ENCODE peak calls at places on chromosomes 16 and 17, in four cellular contexts. Y, Q, M and D are unnamed samples.

GRCh38 chr17:42101513-42102292 is 3.4 kb upstream of the ZNF385C start:
- DNase-seq in Y (peak; percentile 89), M (peak; percentile 93), Q (no peak), D (peak; percentile 92)

GRCh38 chr17:65345261-65346060 is 208.3 kb downstream of the RGS9 start:
- DNase-seq in Y (no peak), M (no peak), Q (no peak), D (no peak)

GRCh38 chr16:8887952-8888560 is 5.9 kb downstream of the LITAFD start:
- DNase-seq in M (no peak), Y (peak; percentile 23), Q (no peak), D (peak; percentile 81)

GRCh38 chr17:5500247-5500803 is 14.0 kb downstream of the MIS12 start:
- DNase-seq in Y (no peak), M (no peak), Q (no peak), D (no peak)

GRCh38 chr16:14378684-14379467 is 251.2 kb downstream of the PARN start:
- DNase-seq in Q (no peak), Y (peak; percentile 47), M (no peak), D (no peak)

GRCh38 chr17:841313-841712 is 59.2 kb downstream of the MRM3 start:
- DNase-seq in Y (no peak), Q (no peak), M (no peak), D (no peak)

GRCh38 chr16:2365895-2366294 is 25.4 kb upstream of the ABCA3 start:
- DNase-seq in Q (no peak), M (no peak), Y (no peak), D (no peak)

GRCh38 chr17:2090804-2091534 is 36.1 kb downstream of the HIC1 start:
- DNase-seq in Y (no peak), Q (no peak), M (peak; percentile 54), D (peak; percentile 36)

DNA sequence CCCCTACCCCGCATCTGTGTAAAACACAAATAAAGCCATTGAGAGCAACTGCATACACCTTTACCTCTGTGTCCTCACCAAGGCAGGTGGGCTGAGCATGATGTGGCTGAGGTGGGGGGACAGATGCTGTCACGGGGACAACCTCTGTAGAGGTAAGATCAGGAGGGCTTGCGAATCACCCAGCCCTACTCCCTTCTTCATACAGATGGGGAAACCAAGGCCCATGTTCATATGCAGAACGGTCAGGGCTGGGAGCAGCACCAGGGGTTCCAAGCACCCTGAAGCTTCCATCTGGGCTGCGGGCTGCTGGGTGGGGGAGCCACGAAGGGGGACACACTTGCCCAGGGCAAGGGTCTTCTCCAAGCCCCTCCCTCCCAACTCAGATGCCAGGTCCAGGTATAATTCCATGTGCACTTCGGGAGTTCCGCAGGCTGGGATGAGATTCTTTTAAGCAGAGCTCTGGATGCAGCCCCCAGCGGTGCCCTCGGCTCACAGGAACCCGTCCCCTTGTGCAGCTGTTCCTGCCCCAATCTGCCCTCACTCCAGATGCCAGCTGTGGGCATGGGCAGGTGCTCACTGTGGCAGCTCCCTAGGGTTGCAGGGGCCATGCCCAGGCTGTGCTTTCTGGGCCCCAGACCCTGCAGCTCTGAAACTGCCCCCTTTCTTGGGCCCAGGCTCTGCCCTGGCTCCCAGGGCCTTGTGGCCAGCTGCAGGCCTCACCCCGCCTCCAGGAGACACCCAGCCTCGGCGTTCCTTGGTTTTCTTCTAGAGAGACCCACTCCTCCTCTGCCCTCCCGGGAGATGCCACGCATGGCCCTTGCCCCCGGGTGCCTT is 9.6 kb downstream of the CTRB1 start:
- DNase-seq in M (no peak), Q (no peak), Y (no peak), D (no peak)
- TF ChIP-seq CHD2 in M (no peak), Q (no peak), Y (no peak), D (no peak)

GRCh38 chr17:14494161-14494560 is 193.3 kb downstream of the HS3ST3B1 start:
- DNase-seq in Q (no peak), Y (no peak), M (no peak), D (no peak)

GRCh38 chr17:14498812-14499211 is 197.9 kb downstream of the HS3ST3B1 start:
- DNase-seq in M (no peak), Y (no peak), Q (no peak), D (no peak)

GRCh38 chr17:14499976-14500375 is 199.1 kb downstream of the HS3ST3B1 start:
- DNase-seq in Y (no peak), Q (no peak), M (no peak), D (no peak)
- TF ChIP-seq RCOR1 in Y (no peak), Q (no peak), M (no peak), D (no peak)

DNA sequence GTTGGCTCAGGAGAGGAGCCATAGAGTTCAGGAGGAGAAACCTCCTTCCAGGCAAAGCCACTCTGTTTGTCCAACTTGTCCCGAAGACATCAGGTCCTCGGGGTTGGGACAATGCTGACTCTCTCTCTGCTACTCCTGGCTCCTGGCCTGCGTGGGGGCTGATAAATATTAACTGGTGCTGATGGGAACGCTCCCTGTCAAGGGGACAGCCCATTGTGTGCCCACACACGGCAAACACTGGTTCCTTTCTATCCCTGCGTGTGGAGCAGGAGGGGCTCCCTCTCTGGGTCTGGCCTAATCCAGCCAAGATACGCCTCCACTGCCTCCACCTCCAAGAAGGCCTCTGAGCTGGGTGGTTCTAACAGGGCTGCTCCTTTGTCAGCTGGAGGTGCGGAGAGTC is 4.4 kb downstream of the KIF19 start:
- DNase-seq in Y (no peak), Q (no peak), M (no peak), D (no peak)
- TF ChIP-seq CHD2 in Y (no peak), Q (no peak), M (no peak), D (no peak)

GRCh38 chr17:33218657-33219298 is 74.3 kb downstream of the ASIC2 start:
- DNase-seq in M (no peak), Q (no peak), Y (no peak), D (no peak)
- TF ChIP-seq RCOR1 in M (no peak), Q (no peak), Y (no peak), D (no peak)